ENCODE peak calls at places on chromosomes 11 and 22, in five cellular contexts. J is stomach, C is sigmoid colon, D is tibial nerve, F is H1. M is an unnamed sample. For H3K36me3, the result is how much of the 10 kb centered on the place peaks cover.

GRCh38 chr22:48405741-48406140 is 1421.9 kb downstream of the BRD1 start:
- DNase-seq in F (no peak), D (no peak), J (no peak), C (no peak), M (peak)

GRCh38 chr11:120574881-120575280 is 63.3 kb downstream of the GRIK4 start:
- DNase-seq in C (peak), J (no peak), F (no peak), D (no peak), M (no peak)

GRCh38 chr22:29208502-29208862 is 2.8 kb downstream of the EMID1 start:
- DNase-seq in J (no peak), F (no peak), C (no peak), D (no peak), M (no peak)

GRCh38 chr11:14537134-14537599 is 17.0 kb upstream of the PSMA1 start:
- DNase-seq in D (peak), F (no peak), J (no peak), C (no peak), M (no peak)

GRCh38 chr11:2273771-2274170 is 3.4 kb upstream of the ASCL2 start:
- DNase-seq in C (peak), F (no peak), J (peak), D (no peak), M (no peak)

GRCh38 chr11:88704505-88704904 is 361.3 kb downstream of the GRM5 start:
- DNase-seq in D (no peak), C (no peak), F (no peak), J (no peak), M (no peak)

GRCh38 chr22:47329727-47330653 is 567.5 kb downstream of the TBC1D22A start:
- DNase-seq in F (no peak), J (no peak), C (no peak), D (no peak), M (no peak)

GRCh38 chr11:67117176-67117575 is 1.9 kb upstream of the KDM2A start:
- DNase-seq in J (no peak), D (no peak), F (no peak), C (no peak), M (no peak)

GRCh38 chr22:35131423-35132050 is 65.6 kb downstream of the ISX start:
- DNase-seq in J (no peak), C (no peak), F (no peak), D (no peak), M (no peak)

GRCh38 chr11:13891911-13892310 is 70.6 kb upstream of the SPON1 start:
- DNase-seq in C (no peak), F (no peak), J (no peak), D (no peak), M (no peak)

GRCh38 chr11:77346906-77347603 is 45.6 kb upstream of the GDPD4 start:
- DNase-seq in D (no peak), C (no peak), J (no peak), F (no peak), M (no peak)

GRCh38 chr11:78244546-78245315 is 56.0 kb downstream of the USP35 start:
- DNase-seq in C (no peak), J (no peak), D (no peak), F (no peak), M (no peak)

GRCh38 chr22:43887391-43887790 is 4.4 kb downstream of the PNPLA5 start:
- DNase-seq in D (no peak), F (no peak), J (no peak), C (peak), M (no peak)

GRCh38 chr22:44363214-44363979 is 50.6 kb upstream of the SHISAL1 start:
- DNase-seq in C (peak), J (peak), F (no peak), D (peak), M (peak)

GRCh38 chr11:99117603-99118002 is 96.9 kb downstream of the CNTN5 start:
- DNase-seq in C (no peak), J (no peak), F (no peak), D (no peak), M (no peak)

GRCh38 chr22:17807571-17808410 is 33.5 kb upstream of the BID start:
- DNase-seq in J (peak), D (no peak), F (no peak), C (no peak), M (no peak)

GRCh38 chr22:49012695-49013094 is 815.0 kb downstream of the BRD1 start:
- DNase-seq in F (no peak), D (no peak), C (no peak), J (no peak), M (no peak)

GRCh38 chr11:126384449-126385070 is 29.1 kb downstream of the ST3GAL4 start:
- DNase-seq in C (no peak), F (no peak), J (no peak), D (no peak), M (peak)

GRCh38 chr22:36191106-36191836 is 10.3 kb downstream of the APOL4 start:
- DNase-seq in D (peak), J (no peak), F (no peak), C (peak), M (no peak)

GRCh38 chr11:57370251-57370650 is 10.7 kb downstream of the PRG3 start:
- DNase-seq in C (no peak), F (no peak), D (no peak), J (no peak), M (no peak)

GRCh38 chr11:106077609-106078517 is at the start of gene AASDHPPT:
- DNase-seq in D (peak), F (no peak), C (no peak), J (peak), M (no peak)

GRCh38 chr11:74754507-74755255 is 6.0 kb downstream of the RNF169 start:
- DNase-seq in F (no peak), C (no peak), D (no peak), J (no peak), M (no peak)

GRCh38 chr22:33591946-33592345 is 328.3 kb downstream of the LARGE1 start:
- DNase-seq in D (no peak), J (no peak), C (no peak), F (no peak), M (no peak)

GRCh38 chr11:15258433-15259350 is 144.0 kb downstream of the INSC start:
- DNase-seq in J (no peak), D (no peak), C (no peak), F (no peak), M (no peak)

GRCh38 chr11:121688860-121689614 is 236.3 kb upstream of the SORL1-AS1 start:
- DNase-seq in J (no peak), F (peak), D (no peak), C (no peak), M (no peak)

GRCh38 chr11:122367809-122368231 is 251.8 kb upstream of the BLID start:
- DNase-seq in D (peak), J (no peak), F (no peak), C (peak), M (no peak)

GRCh38 chr22:11605468-11605981 is 3922.5 kb upstream of the OR11H1 start:
- DNase-seq in F (no peak), C (no peak), J (no peak), D (no peak), M (peak)

GRCh38 chr11:15434529-15434928 is 319.8 kb downstream of the INSC start:
- DNase-seq in J (no peak), D (no peak), C (no peak), F (no peak), M (no peak)

GRCh38 chr11:34614334-34615113 is 6.4 kb upstream of the EHF start:
- DNase-seq in J (no peak), F (no peak), C (no peak), D (peak), M (no peak)

GRCh38 chr22:39292561-39293074 is 26.8 kb downstream of the RPL3 start:
- DNase-seq in D (peak), C (peak), F (peak), J (peak), M (peak)

GRCh38 chr11:110173775-110174644 is 80.8 kb downstream of the ZC3H12C start:
- DNase-seq in F (peak), J (peak), C (peak), D (peak), M (no peak)

GRCh38 chr11:35419713-35420333 is 465 bp upstream of the SLC1A2 start:
- DNase-seq in J (no peak), F (no peak), C (no peak), D (no peak), M (no peak)

GRCh38 chr11:11973866-11974265 is 34.6 kb downstream of the DKK3 start:
- DNase-seq in C (peak), J (peak), F (no peak), D (no peak), M (no peak)

GRCh38 chr11:627273-627585 is 248 bp upstream of the SCT start:
- DNase-seq in C (no peak), J (no peak), F (no peak), D (no peak), M (no peak)
- TF ChIP-seq EP300 in C (no peak), J (no peak), F (no peak), D (no peak), M (no peak)

GRCh38 chr11:46898396-46899095 is 19.8 kb downstream of the LRP4 start:
- DNase-seq in J (peak), F (no peak), D (no peak), C (no peak), M (no peak)

GRCh38 chr11:46895821-46896220 is 22.5 kb downstream of the LRP4 start:
- DNase-seq in D (no peak), F (no peak), J (peak), C (peak), M (no peak)

GRCh38 chr11:46894506-46894905 is 23.8 kb downstream of the LRP4 start:
- DNase-seq in D (no peak), C (no peak), F (no peak), J (no peak), M (no peak)

GRCh38 chr11:46894961-46895360 is 23.4 kb downstream of the LRP4 start:
- DNase-seq in J (no peak), C (no peak), D (no peak), F (no peak), M (no peak)

GRCh38 chr11:46896719-46897406 is 21.5 kb downstream of the LRP4 start:
- DNase-seq in D (no peak), F (no peak), J (no peak), C (no peak), M (no peak)
- TF ChIP-seq CTCF in D (no peak), F (no peak), J (no peak), C (no peak), M (no peak)

GRCh38 chr22:21928048-21928447 is 24.6 kb downstream of the PPM1F start:
- DNase-seq in C (no peak), F (no peak), J (no peak), D (no peak), M (no peak)

GRCh38 chr22:21929253-21929652 is 23.4 kb downstream of the PPM1F start:
- DNase-seq in D (no peak), F (no peak), J (no peak), C (no peak), M (no peak)

GRCh38 chr22:21931056-21931455 is 21.6 kb downstream of the PPM1F start:
- DNase-seq in C (no peak), D (no peak), J (no peak), F (no peak), M (no peak)

GRCh38 chr22:21926728-21927127 is 25.9 kb downstream of the PPM1F start:
- DNase-seq in C (no peak), D (no peak), J (no peak), F (no peak), M (no peak)

DNA sequence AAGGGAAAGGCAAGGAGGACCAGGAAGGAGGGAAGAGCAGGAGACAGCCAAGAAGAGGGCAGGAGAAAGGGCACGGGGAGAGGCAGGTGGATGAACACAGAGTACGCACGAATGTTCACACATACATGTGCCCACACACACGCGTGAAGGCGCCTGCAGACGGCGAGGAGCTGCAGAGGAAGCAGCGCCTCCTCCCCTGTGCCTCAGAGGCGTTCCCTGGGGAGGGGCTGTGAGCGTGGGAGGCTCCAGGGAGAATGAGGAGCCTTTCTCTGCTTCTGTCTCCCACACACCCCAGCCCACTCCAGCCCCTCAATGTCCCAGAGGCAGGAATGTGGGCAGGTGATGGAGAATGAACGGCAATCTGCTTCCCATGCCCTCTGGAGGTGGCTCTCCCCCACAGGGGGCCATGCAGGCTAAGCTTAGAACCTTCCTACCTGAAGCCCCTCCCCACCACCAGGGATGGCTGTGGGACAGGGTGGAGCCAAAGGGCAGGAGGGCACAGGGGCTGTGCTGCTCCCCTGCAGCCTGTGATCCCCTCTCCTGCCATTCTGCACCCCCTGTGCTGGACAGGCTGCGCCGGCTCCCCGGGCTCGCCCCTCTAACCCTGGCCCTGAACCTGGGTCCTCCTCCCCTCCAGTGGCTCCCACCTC is 25.3 kb downstream of the PPM1F start:
- DNase-seq in J (no peak), F (no peak), D (no peak), C (no peak), M (no peak)
- H3K36me3 ChIP-seq in J (half or more), F (under half), D (under half), C (half or more), M (half or more)

GRCh38 chr22:19723165-19723989 is at the start of gene GP1BB:
- DNase-seq in J (peak), D (no peak), C (no peak), F (no peak), M (no peak)
- TF ChIP-seq EP300 in J (no peak), D (no peak), C (no peak), F (no peak), M (no peak)

DNA sequence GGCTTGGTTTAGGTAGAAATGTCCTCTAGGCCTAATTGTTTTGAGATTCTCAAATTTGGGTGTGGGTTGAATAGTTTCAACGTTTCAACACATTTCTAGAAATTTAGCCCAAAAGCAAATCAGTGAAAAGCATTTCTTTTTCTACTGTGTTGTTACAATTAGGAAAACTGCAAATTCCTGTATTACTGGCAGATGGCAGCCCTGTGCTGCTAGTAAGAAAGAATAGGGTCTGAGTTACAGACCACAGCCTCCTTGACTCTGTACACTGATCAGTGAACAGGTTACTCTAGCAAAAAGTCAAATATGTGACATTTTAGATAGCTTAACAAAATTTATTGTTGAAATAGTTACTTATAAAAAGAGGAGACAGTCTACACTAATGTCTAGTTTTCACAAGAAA is 703.0 kb downstream of the JRKL start:
- DNase-seq in D (no peak), C (no peak), J (no peak), F (no peak), M (no peak)
- TF ChIP-seq CTCF in D (no peak), C (no peak), J (no peak), F (no peak), M (no peak)

GRCh38 chr22:24176040-24176439 is 5.2 kb upstream of the SUSD2 start:
- DNase-seq in D (no peak), C (no peak), J (no peak), F (no peak), M (no peak)

GRCh38 chr22:24177456-24177855 is 3.8 kb upstream of the SUSD2 start:
- DNase-seq in F (no peak), D (no peak), J (no peak), C (no peak), M (no peak)

GRCh38 chr22:24176630-24177029 is 4.7 kb upstream of the SUSD2 start:
- DNase-seq in C (peak), F (no peak), J (no peak), D (no peak), M (no peak)

GRCh38 chr22:24178021-24178431 is 3.3 kb upstream of the SUSD2 start:
- DNase-seq in F (no peak), J (no peak), C (no peak), D (no peak), M (no peak)

GRCh38 chr22:24177045-24177444 is 4.2 kb upstream of the SUSD2 start:
- DNase-seq in C (no peak), F (no peak), J (no peak), D (no peak), M (no peak)
- H3K36me3 ChIP-seq in C (under half), F (under half), J (half or more), D (under half), M (half or more)

GRCh38 chr11:95556342-95557151 is 233.0 kb downstream of the FAM76B start:
- DNase-seq in C (no peak), J (no peak), D (no peak), F (no peak), M (no peak)

GRCh38 chr11:95556011-95556341 is 233.6 kb downstream of the FAM76B start:
- DNase-seq in D (no peak), J (no peak), C (no peak), F (no peak), M (no peak)

GRCh38 chr11:95563173-95563572 is 226.4 kb downstream of the FAM76B start:
- DNase-seq in F (no peak), J (no peak), C (no peak), D (no peak), M (no peak)

GRCh38 chr11:95563859-95564258 is 225.7 kb downstream of the FAM76B start:
- DNase-seq in F (no peak), C (no peak), J (no peak), D (no peak), M (no peak)

GRCh38 chr11:95559899-95560298 is 229.7 kb downstream of the FAM76B start:
- DNase-seq in C (no peak), F (no peak), D (no peak), J (no peak), M (no peak)
- TF ChIP-seq EP300 in C (no peak), F (no peak), D (no peak), J (no peak), M (no peak)

DNA sequence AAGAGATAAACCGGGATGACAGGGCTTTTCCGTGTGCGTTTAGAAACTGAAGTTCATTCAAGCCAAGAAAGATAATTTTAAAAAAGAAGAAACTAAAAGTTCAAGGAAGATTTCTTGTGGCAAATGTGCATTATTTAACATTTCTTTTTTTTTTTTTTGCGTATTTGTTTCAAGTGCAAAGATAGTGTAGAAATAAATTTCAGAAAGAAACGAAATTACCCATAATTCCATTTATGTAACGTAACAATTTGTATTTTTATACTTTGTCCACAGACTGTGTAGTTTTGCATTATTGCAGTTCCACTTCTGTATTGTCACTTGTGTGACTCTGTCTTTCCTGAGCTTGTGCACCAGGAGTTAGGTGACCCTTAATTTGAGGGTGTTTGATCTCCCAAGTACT is 24.0 kb downstream of the SNAP29 start:
- DNase-seq in C (no peak), D (no peak), F (no peak), J (no peak), M (no peak)
- TF ChIP-seq CTCF in C (no peak), D (no peak), F (no peak), J (no peak), M (no peak)

DNA sequence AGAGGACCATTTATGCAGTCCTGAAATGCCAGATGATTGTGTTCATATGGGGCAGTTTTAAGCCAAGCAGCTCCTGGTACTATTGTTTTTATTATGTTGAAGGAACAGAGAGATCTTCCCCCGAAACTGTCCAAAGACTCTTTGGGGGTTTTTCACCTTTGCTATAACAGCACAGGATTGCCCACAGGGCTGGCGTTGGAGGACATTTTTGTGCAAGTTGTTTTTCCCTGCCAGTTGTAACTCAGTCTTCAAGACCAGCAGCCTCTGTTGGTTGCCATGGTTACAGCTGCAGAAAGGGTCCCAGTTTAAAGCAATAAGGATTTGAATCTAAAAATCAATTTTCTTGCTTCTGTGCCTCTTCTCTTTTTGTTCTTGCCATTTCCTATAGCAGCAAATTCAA is 45.4 kb upstream of the YWHAH start:
- DNase-seq in J (no peak), D (no peak), F (no peak), C (no peak), M (no peak)
- H3K36me3 ChIP-seq in J (half or more), D (under half), F (under half), C (half or more), M (half or more)

DNA sequence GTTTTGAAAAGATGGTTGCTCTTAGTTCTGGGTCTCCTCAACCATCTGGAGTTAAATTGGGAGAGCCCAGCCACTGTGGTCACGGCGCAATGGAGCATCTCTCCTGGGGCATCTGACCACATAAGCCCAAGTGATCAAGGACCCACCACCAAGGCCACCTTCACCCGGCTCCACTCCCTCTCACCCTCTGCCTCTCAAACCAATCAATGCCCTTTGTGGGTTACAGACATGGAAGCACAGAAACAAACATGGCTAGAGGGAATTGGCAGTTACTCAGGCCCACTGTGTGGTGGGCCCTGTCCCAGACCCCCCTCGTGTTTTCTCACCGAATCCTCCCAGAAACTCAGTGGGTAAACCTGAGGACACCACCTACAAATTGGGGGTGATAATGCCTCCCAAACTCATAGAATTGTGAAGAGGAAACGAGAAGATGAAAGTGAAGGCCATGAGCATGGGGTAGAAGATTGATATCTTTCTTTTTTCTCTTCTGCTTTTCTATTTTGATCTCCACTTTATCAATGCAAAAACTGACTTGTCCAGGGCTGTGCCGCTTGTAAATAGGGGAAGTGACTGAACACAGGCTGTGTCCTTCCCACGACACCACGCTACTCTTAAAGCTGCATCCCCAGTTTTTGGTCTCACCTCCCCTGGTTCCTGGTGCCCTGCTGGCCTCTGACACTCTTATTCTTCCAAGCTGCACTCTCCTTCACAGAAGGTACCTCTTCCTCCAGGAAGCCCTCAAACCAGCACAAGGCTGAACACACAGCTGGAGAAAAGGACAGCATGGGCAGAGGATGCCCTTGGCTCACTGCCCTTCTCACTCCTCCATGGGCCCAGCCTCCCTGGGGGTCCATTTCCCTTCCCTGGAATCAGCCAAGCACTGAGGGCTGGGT is 52.0 kb downstream of the IRAG1 start:
- DNase-seq in D (no peak), C (no peak), J (no peak), F (no peak), M (peak)
- TF ChIP-seq EP300 in D (no peak), C (no peak), J (no peak), F (no peak), M (no peak)